ENCODE peak calls at places on chromosomes 13 and 19, in nine cellular contexts. One of them, this sample, is unnamed.
A peak's percentile ranks its signal among the peaks of the same experiment; 100 is the strongest.

GRCh38 chr13:33285420-33286124 is at the start of gene STARD13:
- DNase-seq in fibroblast of lung: peak; percentile 98
- DNase-seq in CD8-positive, alpha-beta T cell: no peak
- DNase-seq in H9: peak; percentile 95
- DNase-seq in heart left ventricle: peak; percentile 96
- DNase-seq in keratinocyte: peak; percentile 73
- DNase-seq in prostate gland: peak; percentile 94
- DNase-seq in breast epithelium: peak; percentile 97
- DNase-seq in OCI-LY7: no peak
- DNase-seq in this sample: peak; percentile 93

GRCh38 chr19:57338798-57339378 is 12.2 kb upstream of the ZNF304 start:
- DNase-seq in H9: no peak
- DNase-seq in heart left ventricle: peak; percentile 33
- DNase-seq in CD8-positive, alpha-beta T cell: no peak
- DNase-seq in breast epithelium: no peak
- DNase-seq in OCI-LY7: no peak
- DNase-seq in keratinocyte: no peak
- DNase-seq in fibroblast of lung: peak; percentile 12
- DNase-seq in prostate gland: no peak
- DNase-seq in this sample: no peak

GRCh38 chr19:7482584-7483439 is 6.0 kb downstream of the PEX11G start:
- DNase-seq in fibroblast of lung: peak; percentile 14
- DNase-seq in CD8-positive, alpha-beta T cell: no peak
- DNase-seq in heart left ventricle: no peak
- DNase-seq in prostate gland: no peak
- DNase-seq in keratinocyte: peak; percentile 70
- DNase-seq in breast epithelium: no peak
- DNase-seq in OCI-LY7: no peak
- DNase-seq in H9: peak; percentile 97
- DNase-seq in this sample: no peak

GRCh38 chr13:112580211-112580610 is 7.7 kb downstream of the TUBGCP3 start:
- DNase-seq in keratinocyte: no peak
- DNase-seq in CD8-positive, alpha-beta T cell: no peak
- DNase-seq in breast epithelium: no peak
- DNase-seq in H9: no peak
- DNase-seq in fibroblast of lung: no peak
- DNase-seq in heart left ventricle: no peak
- DNase-seq in prostate gland: no peak
- DNase-seq in OCI-LY7: no peak
- DNase-seq in this sample: no peak

GRCh38 chr19:39223703-39224279 is 19.7 kb upstream of the SYCN start:
- DNase-seq in H9: peak; percentile 56
- DNase-seq in breast epithelium: no peak
- DNase-seq in heart left ventricle: no peak
- DNase-seq in OCI-LY7: no peak
- DNase-seq in prostate gland: no peak
- DNase-seq in keratinocyte: no peak
- DNase-seq in CD8-positive, alpha-beta T cell: no peak
- DNase-seq in fibroblast of lung: peak; percentile 15
- DNase-seq in this sample: no peak

GRCh38 chr13:51532736-51533197 is 51.5 kb upstream of the WDFY2 start:
- DNase-seq in prostate gland: no peak
- DNase-seq in OCI-LY7: no peak
- DNase-seq in H9: no peak
- DNase-seq in keratinocyte: no peak
- DNase-seq in CD8-positive, alpha-beta T cell: no peak
- DNase-seq in breast epithelium: no peak
- DNase-seq in heart left ventricle: no peak
- DNase-seq in fibroblast of lung: no peak
- DNase-seq in this sample: no peak

GRCh38 chr13:101757446-101758039 is 305.1 kb downstream of the ITGBL1 start:
- DNase-seq in breast epithelium: no peak
- DNase-seq in keratinocyte: peak; percentile 0
- DNase-seq in prostate gland: no peak
- DNase-seq in OCI-LY7: peak; percentile 7
- DNase-seq in fibroblast of lung: peak; percentile 72
- DNase-seq in H9: no peak
- DNase-seq in CD8-positive, alpha-beta T cell: no peak
- DNase-seq in heart left ventricle: no peak
- DNase-seq in this sample: no peak

GRCh38 chr13:90197722-90198121 is 1149.8 kb upstream of the MIR17HG start:
- DNase-seq in breast epithelium: no peak
- DNase-seq in prostate gland: no peak
- DNase-seq in keratinocyte: no peak
- DNase-seq in OCI-LY7: no peak
- DNase-seq in H9: no peak
- DNase-seq in fibroblast of lung: peak; percentile 9
- DNase-seq in CD8-positive, alpha-beta T cell: no peak
- DNase-seq in heart left ventricle: no peak
- DNase-seq in this sample: no peak

GRCh38 chr19:1355974-1356865 is 27.5 kb upstream of the NDUFS7 start:
- DNase-seq in OCI-LY7: no peak
- DNase-seq in keratinocyte: no peak
- DNase-seq in CD8-positive, alpha-beta T cell: no peak
- DNase-seq in prostate gland: peak; percentile 38
- DNase-seq in H9: no peak
- DNase-seq in heart left ventricle: no peak
- DNase-seq in breast epithelium: no peak
- DNase-seq in fibroblast of lung: peak; percentile 30
- DNase-seq in this sample: no peak

GRCh38 chr13:108860418-108860817 is 231.0 kb downstream of the MYO16 start:
- DNase-seq in H9: no peak
- DNase-seq in heart left ventricle: no peak
- DNase-seq in fibroblast of lung: no peak
- DNase-seq in keratinocyte: no peak
- DNase-seq in OCI-LY7: no peak
- DNase-seq in breast epithelium: no peak
- DNase-seq in CD8-positive, alpha-beta T cell: no peak
- DNase-seq in prostate gland: no peak
- DNase-seq in this sample: no peak

GRCh38 chr13:91319996-91320395 is 27.5 kb upstream of the MIR17HG start:
- DNase-seq in H9: no peak
- DNase-seq in prostate gland: no peak
- DNase-seq in fibroblast of lung: no peak
- DNase-seq in OCI-LY7: no peak
- DNase-seq in CD8-positive, alpha-beta T cell: no peak
- DNase-seq in heart left ventricle: no peak
- DNase-seq in breast epithelium: no peak
- DNase-seq in keratinocyte: no peak
- DNase-seq in this sample: no peak

GRCh38 chr19:45657520-45658163 is 10.4 kb upstream of the GIPR start:
- DNase-seq in prostate gland: no peak
- DNase-seq in heart left ventricle: no peak
- DNase-seq in fibroblast of lung: no peak
- DNase-seq in OCI-LY7: no peak
- DNase-seq in keratinocyte: no peak
- DNase-seq in CD8-positive, alpha-beta T cell: no peak
- DNase-seq in breast epithelium: no peak
- DNase-seq in H9: no peak
- DNase-seq in this sample: no peak
- H3K27ac ChIP-seq in prostate gland: no peak overlapping the region
- H3K27ac ChIP-seq in heart left ventricle: no peak overlapping the region
- H3K27ac ChIP-seq in fibroblast of lung: no peak overlapping the region
- H3K27ac ChIP-seq in OCI-LY7: no peak overlapping the region
- H3K27ac ChIP-seq in keratinocyte: no peak overlapping the region
- H3K27ac ChIP-seq in CD8-positive, alpha-beta T cell: no peak overlapping the region
- H3K27ac ChIP-seq in breast epithelium: no peak overlapping the region
- H3K27ac ChIP-seq in H9: no peak overlapping the region
- H3K27ac ChIP-seq in this sample: no peak overlapping the region

GRCh38 chr19:48085077-48085476 is 25.5 kb downstream of the PLA2G4C start:
- DNase-seq in prostate gland: no peak
- DNase-seq in fibroblast of lung: no peak
- DNase-seq in OCI-LY7: no peak
- DNase-seq in keratinocyte: no peak
- DNase-seq in CD8-positive, alpha-beta T cell: no peak
- DNase-seq in heart left ventricle: no peak
- DNase-seq in H9: no peak
- DNase-seq in breast epithelium: no peak
- DNase-seq in this sample: no peak

GRCh38 chr19:48090281-48090802 is 20.3 kb downstream of the PLA2G4C start:
- DNase-seq in H9: no peak
- DNase-seq in CD8-positive, alpha-beta T cell: no peak
- DNase-seq in heart left ventricle: no peak
- DNase-seq in fibroblast of lung: no peak
- DNase-seq in keratinocyte: no peak
- DNase-seq in OCI-LY7: no peak
- DNase-seq in prostate gland: peak; percentile 34
- DNase-seq in breast epithelium: peak; percentile 34
- DNase-seq in this sample: no peak

GRCh38 chr19:48085904-48086864 is 24.4 kb downstream of the PLA2G4C start:
- DNase-seq in heart left ventricle: no peak
- DNase-seq in H9: peak; percentile 46
- DNase-seq in OCI-LY7: peak; percentile 11
- DNase-seq in prostate gland: no peak
- DNase-seq in CD8-positive, alpha-beta T cell: no peak
- DNase-seq in breast epithelium: peak; percentile 27
- DNase-seq in keratinocyte: no peak
- DNase-seq in fibroblast of lung: no peak
- DNase-seq in this sample: no peak
- TF ChIP-seq CTCF in heart left ventricle: no peak
- TF ChIP-seq CTCF in H9: peak; percentile 70
- TF ChIP-seq CTCF in OCI-LY7: peak; percentile 60
- TF ChIP-seq CTCF in prostate gland: no peak
- TF ChIP-seq CTCF in CD8-positive, alpha-beta T cell: no peak
- TF ChIP-seq CTCF in breast epithelium: no peak
- TF ChIP-seq CTCF in keratinocyte: peak; percentile 47
- TF ChIP-seq CTCF in fibroblast of lung: no peak
- TF ChIP-seq CTCF in this sample: no peak

GRCh38 chr19:58366576-58367430 is 4.3 kb upstream of the ZNF497 start:
- DNase-seq in H9: peak; percentile 25
- DNase-seq in CD8-positive, alpha-beta T cell: no peak
- DNase-seq in heart left ventricle: no peak
- DNase-seq in OCI-LY7: no peak
- DNase-seq in breast epithelium: no peak
- DNase-seq in keratinocyte: no peak
- DNase-seq in prostate gland: no peak
- DNase-seq in fibroblast of lung: no peak
- DNase-seq in this sample: no peak

GRCh38 chr19:58367698-58368454 is 5.3 kb upstream of the ZNF497 start:
- DNase-seq in prostate gland: no peak
- DNase-seq in breast epithelium: no peak
- DNase-seq in heart left ventricle: no peak
- DNase-seq in OCI-LY7: no peak
- DNase-seq in keratinocyte: no peak
- DNase-seq in fibroblast of lung: no peak
- DNase-seq in H9: peak; percentile 23
- DNase-seq in CD8-positive, alpha-beta T cell: no peak
- DNase-seq in this sample: no peak

GRCh38 chr19:58374200-58374599 is 6.6 kb downstream of the ZNF837 start:
- DNase-seq in OCI-LY7: no peak
- DNase-seq in keratinocyte: no peak
- DNase-seq in heart left ventricle: no peak
- DNase-seq in prostate gland: no peak
- DNase-seq in fibroblast of lung: no peak
- DNase-seq in breast epithelium: no peak
- DNase-seq in CD8-positive, alpha-beta T cell: no peak
- DNase-seq in H9: no peak
- DNase-seq in this sample: no peak

GRCh38 chr19:58368561-58369360 is 6.2 kb upstream of the ZNF497 start:
- DNase-seq in OCI-LY7: no peak
- DNase-seq in heart left ventricle: no peak
- DNase-seq in prostate gland: no peak
- DNase-seq in breast epithelium: no peak
- DNase-seq in CD8-positive, alpha-beta T cell: no peak
- DNase-seq in fibroblast of lung: no peak
- DNase-seq in H9: peak; percentile 31
- DNase-seq in keratinocyte: no peak
- DNase-seq in this sample: no peak

DNA sequence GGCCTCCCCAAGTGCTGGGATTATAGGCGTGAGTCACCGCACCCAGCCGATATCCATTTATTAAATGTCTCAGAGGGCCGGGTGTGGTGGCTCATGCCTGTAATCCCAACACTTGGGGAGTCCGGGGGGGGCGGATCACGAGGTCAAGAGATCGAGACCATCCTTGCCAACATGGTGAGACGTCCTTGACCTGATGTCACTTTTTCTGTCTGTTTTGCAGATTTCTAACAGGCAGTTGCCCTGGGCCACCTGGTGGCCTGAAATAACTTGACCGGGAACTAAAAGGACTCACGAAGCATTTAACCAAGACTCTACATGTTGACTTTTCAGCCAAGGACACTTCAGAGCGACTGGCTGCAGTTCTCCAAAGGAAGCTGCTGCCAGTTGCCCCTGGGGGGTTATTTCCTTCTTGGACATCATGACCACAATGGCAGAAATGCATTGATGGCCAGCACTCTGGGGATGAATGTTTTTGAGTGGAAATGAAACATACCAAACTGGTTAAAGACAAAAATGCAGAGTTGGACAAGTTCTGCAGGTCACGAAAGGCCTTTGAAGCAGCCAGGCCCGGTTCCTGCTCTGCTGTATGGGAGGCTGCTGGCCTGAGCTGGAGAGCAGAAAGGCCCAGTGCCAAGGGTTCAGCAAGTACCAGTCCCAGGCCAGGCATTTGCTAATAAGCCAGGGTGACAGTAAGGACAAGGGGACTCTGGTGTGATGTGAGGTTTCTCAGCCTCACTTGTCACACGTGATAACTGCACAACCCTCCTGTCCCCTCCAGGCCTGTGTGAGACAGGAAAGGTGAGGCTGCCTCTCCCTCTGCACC is 8.3 kb downstream of the ZNF837 start:
- DNase-seq in breast epithelium: no peak
- DNase-seq in H9: no peak
- DNase-seq in keratinocyte: no peak
- DNase-seq in heart left ventricle: no peak
- DNase-seq in fibroblast of lung: no peak
- DNase-seq in prostate gland: no peak
- DNase-seq in CD8-positive, alpha-beta T cell: no peak
- DNase-seq in OCI-LY7: peak; percentile 33
- DNase-seq in this sample: no peak
- H3K9me3 ChIP-seq in breast epithelium: no peaks in the 10 kb centered on the region
- H3K9me3 ChIP-seq in H9: no peaks in the 10 kb centered on the region
- H3K9me3 ChIP-seq in keratinocyte: no peaks in the 10 kb centered on the region
- H3K9me3 ChIP-seq in heart left ventricle: no peaks in the 10 kb centered on the region
- H3K9me3 ChIP-seq in fibroblast of lung: no peaks in the 10 kb centered on the region
- H3K9me3 ChIP-seq in prostate gland: no peaks in the 10 kb centered on the region
- H3K9me3 ChIP-seq in CD8-positive, alpha-beta T cell: no peaks in the 10 kb centered on the region
- H3K9me3 ChIP-seq in OCI-LY7: no peaks in the 10 kb centered on the region
- H3K9me3 ChIP-seq in this sample: no peaks in the 10 kb centered on the region

DNA sequence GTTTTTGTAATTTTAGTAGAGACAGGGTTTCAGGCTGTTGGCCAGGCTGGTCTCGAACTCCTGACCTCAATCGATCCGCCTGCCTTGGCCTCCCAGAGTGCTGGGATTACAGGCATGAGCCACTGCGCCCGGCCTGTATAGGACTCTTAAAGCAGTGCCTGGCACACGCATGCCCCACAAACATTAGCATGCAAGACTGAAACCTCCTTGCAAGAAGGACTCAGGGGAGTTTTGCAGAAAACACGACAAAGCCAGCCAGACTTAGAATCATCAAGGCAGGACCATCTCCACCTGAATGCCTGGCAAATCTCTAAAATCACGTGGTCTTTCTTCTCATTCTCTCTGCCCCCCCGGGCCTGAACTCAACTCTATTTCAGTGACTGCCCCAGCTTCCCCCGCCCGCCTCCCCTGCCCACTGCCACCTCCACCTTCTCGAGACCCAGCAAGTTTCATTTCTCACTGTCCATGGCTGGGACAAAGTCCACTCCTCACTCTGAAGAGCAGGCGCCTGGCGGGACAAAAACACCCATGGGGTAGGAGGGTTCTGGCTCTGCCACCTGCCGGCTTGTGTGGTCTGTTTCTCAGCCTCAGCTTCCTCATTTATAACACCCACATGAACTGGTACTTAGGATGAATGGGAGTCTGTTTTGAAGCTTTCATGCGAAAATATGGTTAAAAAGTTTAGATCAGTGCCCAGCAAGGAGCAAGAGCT is 2.4 kb downstream of the TICAM1 start:
- DNase-seq in keratinocyte: no peak
- DNase-seq in OCI-LY7: peak; percentile 81
- DNase-seq in CD8-positive, alpha-beta T cell: no peak
- DNase-seq in breast epithelium: no peak
- DNase-seq in prostate gland: no peak
- DNase-seq in H9: no peak
- DNase-seq in heart left ventricle: no peak
- DNase-seq in fibroblast of lung: no peak
- DNase-seq in this sample: no peak
- H3K27ac ChIP-seq in keratinocyte: no peak overlapping the region
- H3K27ac ChIP-seq in OCI-LY7: peak overlapping the region; percentile 77
- H3K27ac ChIP-seq in CD8-positive, alpha-beta T cell: no peak overlapping the region
- H3K27ac ChIP-seq in breast epithelium: no peak overlapping the region
- H3K27ac ChIP-seq in prostate gland: no peak overlapping the region
- H3K27ac ChIP-seq in H9: no peak overlapping the region
- H3K27ac ChIP-seq in heart left ventricle: no peak overlapping the region
- H3K27ac ChIP-seq in fibroblast of lung: no peak overlapping the region
- H3K27ac ChIP-seq in this sample: no peak overlapping the region

This sample was measured in thoracic aorta.